ENCODE peak calls at places on chromosomes 13 and 19, in six cellular contexts. Q, T, J, A, B and V are unnamed samples. For H3K36me3 and H3K9me3, the result is how much of the 10 kb centered on the place peaks cover.

GRCh38 chr19:17490411-17490810 is 20.1 kb downstream of the SLC27A1 start:
- DNase-seq in Q (no peak), T (no peak), A (no peak), J (no peak), B (no peak), V (no peak)

GRCh38 chr13:105328212-105328611 is 1207.2 kb downstream of the EFNB2 start:
- DNase-seq in Q (no peak), B (no peak), J (no peak), A (no peak), T (no peak), V (no peak)

GRCh38 chr19:4518345-4519171 is at the start of gene PLIN4:
- DNase-seq in T (no peak), J (no peak), Q (peak), B (no peak), A (peak), V (peak)

GRCh38 chr13:97339019-97339988 is 94.7 kb upstream of the RAP2A start:
- DNase-seq in J (no peak), T (no peak), B (no peak), Q (no peak), A (no peak), V (no peak)

GRCh38 chr13:26968431-26969335 is 202.9 kb downstream of the USP12 start:
- DNase-seq in B (no peak), A (no peak), Q (peak), T (peak), J (peak), V (no peak)

GRCh38 chr13:42561752-42562467 is 12.0 kb upstream of the TNFSF11 start:
- DNase-seq in J (no peak), A (peak), T (no peak), B (no peak), Q (no peak), V (no peak)

GRCh38 chr19:16628183-16628983 is at the start of gene MED26:
- DNase-seq in Q (peak), T (peak), B (peak), A (peak), J (peak), V (peak)

GRCh38 chr19:4233282-4233853 is 4.0 kb downstream of the EBI3 start:
- DNase-seq in T (peak), A (peak), J (peak), Q (peak), B (no peak), V (no peak)

GRCh38 chr19:4640247-4641000 is 1.1 kb downstream of the TNFAIP8L1 start:
- DNase-seq in Q (no peak), A (no peak), B (no peak), T (peak), J (peak), V (peak)

GRCh38 chr19:45476349-45476717 is 8.5 kb downstream of the FOSB start:
- DNase-seq in J (no peak), A (no peak), T (no peak), Q (no peak), B (no peak), V (no peak)

GRCh38 chr13:112619730-112620639 is 32.0 kb upstream of the TUBGCP3 start:
- DNase-seq in J (peak), T (no peak), A (no peak), B (no peak), Q (no peak), V (no peak)

GRCh38 chr13:76812206-76812882 is 73.9 kb downstream of the KCTD12 start:
- DNase-seq in Q (no peak), J (no peak), A (no peak), B (no peak), T (no peak), V (peak)

GRCh38 chr13:93956416-93956815 is 523.1 kb downstream of the DCT start:
- DNase-seq in T (no peak), Q (no peak), J (no peak), B (no peak), A (no peak), V (no peak)

GRCh38 chr19:4059931-4060620 is 6.6 kb downstream of the ZBTB7A start:
- DNase-seq in T (peak), Q (peak), J (peak), A (no peak), B (no peak), V (peak)

GRCh38 chr13:40787062-40787461 is 2.3 kb upstream of the SLC25A15 start:
- DNase-seq in B (no peak), T (no peak), J (no peak), A (no peak), Q (no peak), V (no peak)

GRCh38 chr19:4064073-4064550 is 2.6 kb downstream of the ZBTB7A start:
- DNase-seq in B (no peak), Q (no peak), T (peak), J (peak), A (peak), V (peak)

GRCh38 chr19:3803986-3804385 is 17.8 kb upstream of the MATK start:
- DNase-seq in J (no peak), Q (peak), T (no peak), A (no peak), B (no peak), V (no peak)

GRCh38 chr19:45428385-45429231 is 4.9 kb upstream of the ERCC1 start:
- DNase-seq in J (peak), B (no peak), T (no peak), A (peak), Q (peak), V (peak)

GRCh38 chr19:47350599-47350998 is 1.5 kb downstream of the DHX34 start:
- DNase-seq in A (no peak), J (no peak), B (no peak), Q (no peak), T (no peak), V (no peak)

GRCh38 chr13:38405216-38405615 is 55.6 kb downstream of the UFM1 start:
- DNase-seq in T (no peak), J (no peak), Q (no peak), A (peak), B (no peak), V (no peak)

GRCh38 chr13:76239031-76239680 is 603.0 kb downstream of the LMO7 start:
- DNase-seq in J (no peak), Q (no peak), B (no peak), T (no peak), A (no peak), V (no peak)

GRCh38 chr19:46906221-46906620 is 45.4 kb downstream of the ARHGAP35 start:
- DNase-seq in J (no peak), Q (no peak), A (no peak), T (no peak), B (no peak), V (no peak)

GRCh38 chr19:15266683-15267082 is 34.4 kb upstream of the EPHX3 start:
- DNase-seq in T (no peak), B (no peak), Q (no peak), J (no peak), A (no peak), V (no peak)

GRCh38 chr19:15269806-15270205 is 37.6 kb upstream of the EPHX3 start:
- DNase-seq in J (no peak), B (no peak), A (no peak), Q (no peak), T (no peak), V (no peak)

GRCh38 chr19:15268928-15269253 is 36.6 kb upstream of the EPHX3 start:
- DNase-seq in T (no peak), J (no peak), Q (no peak), A (no peak), B (no peak), V (no peak)

GRCh38 chr19:15265849-15266248 is 33.6 kb upstream of the EPHX3 start:
- DNase-seq in B (no peak), Q (peak), J (peak), A (peak), T (no peak), V (peak)

GRCh38 chr19:15268192-15268927 is 36.1 kb upstream of the EPHX3 start:
- DNase-seq in A (no peak), Q (no peak), T (no peak), B (no peak), J (no peak), V (no peak)
- H3K36me3 ChIP-seq in A (half or more), Q (under half), T (under half), B (half or more), J (half or more), V (under half)

DNA sequence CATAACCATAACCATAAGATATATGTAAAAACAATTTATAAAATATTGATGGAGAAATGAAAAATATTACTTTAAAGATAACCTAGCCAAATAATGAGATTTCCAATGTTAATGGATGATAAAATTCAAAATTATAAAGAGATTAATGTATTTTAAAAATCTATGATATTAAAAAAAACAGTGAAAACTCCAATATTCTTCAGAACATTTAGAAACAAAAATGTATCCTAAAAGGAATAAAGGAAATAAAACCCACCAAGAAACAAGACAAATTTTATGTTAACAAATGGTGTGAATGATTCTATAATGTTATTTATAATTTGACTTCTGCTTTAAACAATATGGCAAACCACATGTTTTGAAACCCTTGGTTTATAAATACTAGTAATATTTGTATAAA is 1587.8 kb downstream of the PCDH9 start:
- DNase-seq in B (no peak), Q (no peak), T (no peak), A (no peak), J (no peak), V (no peak)
- H3K4me3 ChIP-seq in B (no peak), Q (no peak), T (no peak), A (no peak), J (no peak), V (no peak)

GRCh38 chr19:50431343-50432220 is 1.1 kb upstream of the MYBPC2 start:
- DNase-seq in B (peak), A (peak), T (peak), J (peak), Q (peak), V (peak)
- H3K9me3 ChIP-seq in B (under half), A (under half), T (under half), J (under half), Q (under half), V (under half)

GRCh38 chr19:5644051-5644450 is 21.2 kb downstream of the SAFB start:
- DNase-seq in A (no peak), Q (no peak), T (no peak), B (no peak), J (no peak), V (no peak)

GRCh38 chr19:5643060-5643459 is 20.2 kb downstream of the SAFB start:
- DNase-seq in Q (no peak), J (no peak), A (no peak), T (no peak), B (no peak), V (no peak)

GRCh38 chr19:5648464-5648863 is 25.6 kb downstream of the SAFB start:
- DNase-seq in T (no peak), J (no peak), A (no peak), Q (no peak), B (no peak), V (no peak)

GRCh38 chr19:5646703-5647102 is 23.8 kb downstream of the SAFB start:
- DNase-seq in J (no peak), Q (peak), T (no peak), B (no peak), A (no peak), V (no peak)

GRCh38 chr19:5645409-5645808 is 22.5 kb downstream of the SAFB start:
- DNase-seq in A (no peak), T (no peak), J (no peak), B (no peak), Q (peak), V (no peak)
- H3K36me3 ChIP-seq in A (half or more), T (under half), J (half or more), B (half or more), Q (under half), V (under half)

DNA sequence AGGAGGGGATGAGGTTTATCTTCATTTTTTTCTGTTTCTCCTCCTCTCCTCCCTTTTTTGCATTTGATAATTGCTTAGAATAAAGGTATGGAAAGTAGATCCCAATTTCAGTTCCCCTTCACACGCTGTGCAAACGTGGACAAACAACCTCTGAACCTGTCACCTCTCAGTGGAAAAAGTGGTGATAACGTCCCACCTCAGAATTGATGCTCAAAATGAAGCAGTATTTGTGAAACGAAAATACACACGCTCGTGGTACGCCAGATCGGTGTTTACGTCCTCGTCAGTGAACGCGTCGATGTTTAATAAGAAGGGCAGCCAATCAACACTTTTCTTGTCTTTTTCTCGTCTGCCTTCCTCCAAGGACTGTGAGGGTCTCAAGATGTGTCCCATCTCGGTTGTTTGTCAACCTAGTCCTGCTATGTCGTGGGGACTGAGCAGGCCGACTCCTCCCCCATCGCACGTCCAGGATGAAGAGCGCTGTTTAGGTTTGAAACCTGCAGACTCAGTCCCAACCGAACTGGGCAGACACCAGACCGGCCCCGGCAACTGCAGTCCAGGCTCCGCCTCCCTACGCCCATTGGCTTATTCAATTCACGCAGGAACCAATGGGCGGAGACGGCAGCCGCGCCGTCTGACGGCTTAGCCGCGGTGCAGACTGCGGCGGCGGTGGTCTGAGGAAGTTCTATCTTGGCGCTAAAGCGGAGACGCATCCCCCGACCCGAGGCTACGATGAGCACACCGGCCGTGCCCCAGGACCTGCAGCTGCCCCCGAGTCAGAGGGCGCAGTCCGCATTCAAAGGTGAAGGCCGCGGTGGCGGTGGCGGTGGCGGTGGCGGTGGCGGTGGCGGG is at the start of gene CKAP2:
- DNase-seq in T (peak), A (peak), B (peak), Q (peak), J (peak), V (peak)
- H3K4me3 ChIP-seq in T (peak), A (peak), B (peak), Q (peak), J (peak), V (peak)

DNA sequence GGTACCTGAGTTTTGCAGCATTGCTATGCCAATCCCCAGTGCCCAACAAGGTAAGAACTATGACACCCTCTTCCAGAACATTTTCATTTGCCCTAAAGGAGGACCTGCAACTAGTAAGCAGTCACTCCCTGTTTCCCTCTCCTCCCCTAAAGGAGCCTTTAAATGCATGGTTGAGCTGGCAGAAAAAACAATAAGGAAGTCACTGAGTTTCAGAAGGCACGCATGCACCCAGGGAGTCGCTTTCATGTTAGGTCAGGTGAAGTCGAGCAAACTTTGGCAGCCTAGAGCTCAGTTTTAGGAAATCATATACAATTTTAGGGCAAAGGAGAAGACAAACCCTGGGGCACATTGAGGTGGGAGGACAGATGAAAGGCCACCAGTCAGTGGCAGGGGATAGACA is 11.8 kb downstream of the NLRP11 start:
- DNase-seq in J (no peak), A (no peak), T (no peak), Q (no peak), B (no peak), V (no peak)
- H3K9me3 ChIP-seq in J (under half), A (under half), T (under half), Q (under half), B (half or more), V (under half)

DNA sequence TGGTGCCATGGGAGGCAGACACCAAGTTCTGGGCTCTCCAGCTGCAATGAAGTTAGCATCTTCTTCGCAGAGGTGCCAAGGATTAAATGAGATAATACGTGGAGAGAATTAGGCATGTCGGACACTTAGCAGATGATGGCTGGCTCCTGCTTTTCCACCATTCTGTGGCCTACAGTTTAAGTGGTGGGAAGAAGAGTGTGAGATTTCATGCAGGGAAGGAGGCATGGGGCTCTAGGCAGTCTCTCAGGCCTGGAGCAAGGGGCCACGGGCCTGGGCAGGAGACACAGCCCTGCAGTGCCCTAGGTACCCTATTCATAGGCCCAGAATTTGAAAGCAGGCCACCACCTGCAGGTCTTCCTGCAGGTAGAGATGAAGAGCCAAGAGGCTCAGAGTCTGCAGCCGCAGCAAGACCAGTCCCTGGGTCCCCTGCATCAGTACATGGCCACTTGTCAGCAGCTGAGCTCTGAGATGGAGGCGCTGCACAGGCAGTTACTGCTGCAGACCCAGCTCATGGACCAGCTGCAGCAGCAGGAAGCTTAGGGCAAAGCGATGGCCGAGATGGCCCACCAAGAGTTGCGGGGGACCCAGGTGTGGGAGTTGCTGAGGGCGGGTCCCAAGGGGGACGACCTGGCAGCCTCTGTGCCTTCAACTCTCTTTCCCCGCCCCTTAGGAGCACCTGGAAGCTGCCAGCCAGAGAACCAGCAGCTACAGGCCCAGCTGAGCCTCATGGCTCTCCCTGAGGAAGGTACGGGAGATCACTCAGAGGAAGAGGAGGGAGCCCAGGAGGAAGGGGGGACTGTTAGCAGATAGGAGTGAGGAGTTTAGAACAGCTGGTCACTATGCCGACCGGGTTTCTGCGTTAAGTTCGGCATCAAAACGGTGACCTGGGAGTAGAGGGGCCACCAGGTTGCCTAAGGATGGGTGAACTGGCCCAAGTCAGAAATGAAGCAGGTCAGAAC is 33.2 kb upstream of the ZNF492 start:
- DNase-seq in Q (no peak), A (no peak), J (no peak), T (no peak), B (no peak), V (no peak)
- H3K36me3 ChIP-seq in Q (under half), A (under half), J (under half), T (under half), B (under half), V (under half)

GRCh38 chr19:39825531-39826076 is 8.4 kb downstream of the DYRK1B start:
- DNase-seq in J (no peak), Q (peak), B (no peak), A (no peak), T (no peak), V (no peak)
- H3K4me3 ChIP-seq in J (no peak), Q (no peak), B (no peak), A (no peak), T (no peak), V (peak)

DNA sequence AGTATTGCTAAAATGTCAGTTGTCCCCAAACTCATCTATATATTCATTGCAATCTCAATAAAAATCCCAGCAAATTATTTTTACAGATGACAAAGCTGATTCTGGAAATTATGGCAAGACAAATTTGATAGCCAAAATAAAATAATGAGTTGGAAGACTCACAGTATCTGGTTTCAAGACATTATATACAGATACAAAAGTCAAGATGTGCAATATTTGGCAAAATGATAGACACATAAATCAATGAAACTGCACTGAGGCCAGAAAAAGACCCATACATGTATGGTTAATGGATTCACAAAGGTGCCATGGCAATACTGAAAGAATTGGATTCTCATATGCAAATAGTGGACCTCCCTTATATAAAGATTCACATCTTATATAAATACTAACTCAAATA is 24.2 kb downstream of the ZNF45 start:
- DNase-seq in T (no peak), Q (no peak), A (no peak), J (no peak), B (no peak), V (no peak)
- H3K9me3 ChIP-seq in T (under half), Q (under half), A (under half), J (half or more), B (half or more), V (half or more)